ENCODE peak calls at places on chromosomes 12 and 14, in seven cellular contexts. B is H9; X is right lobe of liver; S is A549; T is body of pancreas; L is effector memory CD4-positive, alpha-beta T cell; P is heart left ventricle. H is an unnamed sample. For H3K4me1 and H3K9me3, the result is how much of the 10 kb centered on the place peaks cover.

GRCh38 chr14:93032301-93032929 is 83.3 kb downstream of the ITPK1 start:
- DNase-seq in B (no peak), X (no peak), S (no peak), T (no peak), L (no peak), P (no peak), H (peak)

GRCh38 chr12:84070311-84070710 is 842.3 kb downstream of the SLC6A15 start:
- DNase-seq in B (no peak), X (no peak), S (no peak), T (peak), L (no peak), P (peak), H (peak)

GRCh38 chr12:112182499-112182898 is 57.1 kb downstream of the TRAFD1 start:
- DNase-seq in B (no peak), X (no peak), S (no peak), T (no peak), L (no peak), P (no peak), H (peak)

GRCh38 chr12:119180380-119181040 is 1.8 kb downstream of the HSPB8 start:
- DNase-seq in B (peak), X (no peak), S (no peak), T (peak), L (no peak), P (peak), H (no peak)

GRCh38 chr12:50224026-50224692 is 57.0 kb upstream of the CERS5 start:
- DNase-seq in B (peak), X (no peak), S (peak), T (peak), L (peak), P (no peak), H (peak)

GRCh38 chr14:22613736-22614239 is 15.7 kb downstream of the ABHD4 start:
- DNase-seq in B (no peak), X (no peak), S (no peak), T (no peak), L (no peak), P (no peak), H (no peak)

GRCh38 chr12:62808166-62808879 is 126.6 kb downstream of the PPM1H start:
- DNase-seq in B (no peak), X (no peak), S (no peak), T (no peak), L (no peak), P (no peak), H (no peak)

GRCh38 chr12:64685605-64686004 is 73.6 kb downstream of the GNS start:
- DNase-seq in B (no peak), X (no peak), S (no peak), T (no peak), L (no peak), P (no peak), H (no peak)

GRCh38 chr12:44537354-44537753 is 338.8 kb downstream of the NELL2 start:
- DNase-seq in B (no peak), X (no peak), S (no peak), T (no peak), L (no peak), P (no peak), H (no peak)

GRCh38 chr12:128076188-128076587 is 190.8 kb upstream of the TMEM132C start:
- DNase-seq in B (no peak), X (no peak), S (no peak), T (no peak), L (no peak), P (no peak), H (no peak)

GRCh38 chr12:7642876-7643309 is 22.8 kb downstream of the APOBEC1 start:
- DNase-seq in B (no peak), X (no peak), S (no peak), T (no peak), L (no peak), P (no peak), H (peak)

GRCh38 chr12:67515679-67516363 is 132.7 kb upstream of the DYRK2 start:
- DNase-seq in B (no peak), X (no peak), S (no peak), T (peak), L (peak), P (no peak), H (peak)

GRCh38 chr12:79983969-79984629 is 49.2 kb upstream of the PPP1R12A start:
- DNase-seq in B (no peak), X (no peak), S (peak), T (no peak), L (no peak), P (no peak), H (peak)

GRCh38 chr12:127548123-127548553 is 718.8 kb upstream of the TMEM132C start:
- DNase-seq in B (no peak), X (no peak), S (no peak), T (no peak), L (no peak), P (no peak), H (no peak)

GRCh38 chr14:21494902-21495762 is 16.0 kb downstream of the METTL3 start:
- DNase-seq in B (no peak), X (no peak), S (no peak), T (no peak), L (no peak), P (no peak), H (no peak)

GRCh38 chr12:94244165-94245133 is 96.1 kb downstream of the PLXNC1 start:
- DNase-seq in B (no peak), X (peak), S (no peak), T (peak), L (no peak), P (no peak), H (no peak)

GRCh38 chr14:67857778-67858350 is 38.3 kb downstream of the RAD51B start:
- DNase-seq in B (peak), X (peak), S (no peak), T (no peak), L (no peak), P (no peak), H (no peak)

GRCh38 chr14:52080817-52081755 is 12.2 kb upstream of the NID2 start:
- DNase-seq in B (no peak), X (no peak), S (peak), T (no peak), L (no peak), P (no peak), H (no peak)

GRCh38 chr14:23160924-23161522 is 22.4 kb downstream of the SLC7A8 start:
- DNase-seq in B (peak), X (peak), S (no peak), T (peak), L (no peak), P (peak), H (no peak)

GRCh38 chr14:46574236-46574970 is 77.2 kb downstream of the RPL10L start:
- DNase-seq in B (no peak), X (no peak), S (no peak), T (no peak), L (no peak), P (no peak), H (peak)

GRCh38 chr12:64332938-64333337 is 57.6 kb downstream of the C12orf56 start:
- DNase-seq in B (no peak), X (no peak), S (no peak), T (no peak), L (no peak), P (no peak), H (no peak)

GRCh38 chr12:42810006-42810405 is 220.5 kb upstream of the PRICKLE1 start:
- DNase-seq in B (no peak), X (no peak), S (no peak), T (no peak), L (no peak), P (no peak), H (peak)

GRCh38 chr14:101125313-101125712 is 221.8 kb upstream of the RTL1 start:
- DNase-seq in B (no peak), X (no peak), S (no peak), T (no peak), L (no peak), P (no peak), H (no peak)

GRCh38 chr12:110349521-110350151 is 53.9 kb downstream of the ANAPC7 start:
- DNase-seq in B (no peak), X (no peak), S (no peak), T (no peak), L (no peak), P (no peak), H (peak)

GRCh38 chr14:103847954-103848719 is 762 bp upstream of the PPP1R13B start:
- DNase-seq in B (peak), X (peak), S (no peak), T (peak), L (peak), P (peak), H (peak)

GRCh38 chr14:32372154-32372553 is 43.1 kb downstream of the AKAP6 start:
- DNase-seq in B (no peak), X (no peak), S (no peak), T (no peak), L (no peak), P (no peak), H (no peak)

GRCh38 chr12:94648578-94648977 is 1.8 kb downstream of the TMCC3 start:
- DNase-seq in B (no peak), X (no peak), S (no peak), T (no peak), L (no peak), P (no peak), H (no peak)

GRCh38 chr12:120571299-120571698 is 9.9 kb downstream of the POP5 start:
- DNase-seq in B (no peak), X (no peak), S (no peak), T (no peak), L (no peak), P (no peak), H (no peak)

GRCh38 chr12:6181583-6182278 is 18.5 kb upstream of the CD9 start:
- DNase-seq in B (peak), X (no peak), S (no peak), T (no peak), L (no peak), P (no peak), H (no peak)

GRCh38 chr12:12123209-12123608 is 52.5 kb downstream of the BCL2L14 start:
- DNase-seq in B (no peak), X (no peak), S (no peak), T (no peak), L (no peak), P (no peak), H (no peak)

GRCh38 chr14:56490379-56490778 is 89.2 kb upstream of the TMEM260 start:
- DNase-seq in B (no peak), X (no peak), S (no peak), T (no peak), L (no peak), P (no peak), H (peak)

GRCh38 chr12:66302827-66303169 is 505 bp downstream of the HELB start:
- DNase-seq in B (no peak), X (no peak), S (no peak), T (no peak), L (no peak), P (no peak), H (no peak)

GRCh38 chr12:5621329-5621728 is 189.4 kb downstream of the NTF3 start:
- DNase-seq in B (peak), X (no peak), S (no peak), T (no peak), L (no peak), P (no peak), H (peak)

GRCh38 chr14:90330203-90331196 is 1.2 kb downstream of the NRDE2 start:
- DNase-seq in B (no peak), X (no peak), S (no peak), T (no peak), L (no peak), P (no peak), H (no peak)

GRCh38 chr14:94027566-94028449 is 1.7 kb downstream of the OTUB2 start:
- DNase-seq in B (no peak), X (peak), S (no peak), T (no peak), L (no peak), P (no peak), H (no peak)

GRCh38 chr12:65415826-65416225 is 137.3 kb downstream of the MSRB3 start:
- DNase-seq in B (no peak), X (no peak), S (no peak), T (no peak), L (no peak), P (no peak), H (no peak)

GRCh38 chr14:31428011-31428410 is 7.7 kb upstream of the HEATR5A start:
- DNase-seq in B (no peak), X (no peak), S (no peak), T (no peak), L (no peak), P (no peak), H (no peak)

GRCh38 chr12:79531547-79531946 is 159.2 kb downstream of the PAWR start:
- DNase-seq in B (no peak), X (no peak), S (no peak), T (no peak), L (no peak), P (no peak), H (peak)

GRCh38 chr12:132491761-132492378 is 1.9 kb downstream of the FBRSL1 start:
- DNase-seq in B (no peak), X (no peak), S (no peak), T (no peak), L (no peak), P (peak), H (no peak)
- H3K4me1 ChIP-seq in B (under half), X (under half), S (under half), T (half or more), L (half or more), P (half or more), H (under half)

GRCh38 chr12:46773537-46773936 is 52.3 kb downstream of the SLC38A4 start:
- DNase-seq in B (no peak), X (no peak), S (no peak), T (no peak), L (no peak), P (no peak), H (no peak)
- H3K27ac ChIP-seq in B (no peak), X (no peak), S (no peak), T (no peak), L (no peak), P (no peak), H (peak)

DNA sequence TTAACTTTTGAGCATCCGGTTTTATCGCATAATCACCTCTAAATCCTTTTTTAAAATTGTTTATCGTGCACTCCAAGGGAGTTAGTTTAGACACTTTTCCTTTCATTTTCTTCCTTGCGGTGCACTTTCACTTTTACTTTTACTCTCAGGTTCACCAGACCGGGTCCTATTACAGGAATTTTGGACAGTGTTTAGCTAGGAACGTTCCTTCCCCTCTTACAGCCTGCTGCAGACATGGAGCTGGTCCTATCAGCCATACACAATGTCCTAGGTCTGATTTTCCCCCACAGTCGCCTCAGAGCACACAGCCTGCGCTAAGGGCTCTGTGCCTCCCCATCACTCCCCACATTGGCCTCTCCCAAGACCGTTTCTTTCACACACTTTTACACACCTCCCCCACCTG is 103.9 kb downstream of the ALG10 start:
- DNase-seq in B (no peak), X (no peak), S (no peak), T (no peak), L (no peak), P (no peak), H (no peak)
- H3K9me3 ChIP-seq in B (under half), X (under half), S (under half), T (under half), L (under half), P (under half), H (under half)

GRCh38 chr12:48786591-48787544 is 2.0 kb downstream of the ADCY6 start:
- DNase-seq in B (no peak), X (no peak), S (no peak), T (no peak), L (no peak), P (peak), H (no peak)

GRCh38 chr12:48788852-48789775 is at the start of gene ADCY6:
- DNase-seq in B (peak), X (peak), S (peak), T (peak), L (no peak), P (peak), H (peak)

GRCh38 chr12:48789858-48790326 is 1.0 kb upstream of the ADCY6 start:
- DNase-seq in B (no peak), X (no peak), S (no peak), T (no peak), L (no peak), P (no peak), H (no peak)

GRCh38 chr12:48787791-48788521 is 933 bp downstream of the ADCY6 start:
- DNase-seq in B (no peak), X (no peak), S (no peak), T (no peak), L (no peak), P (peak), H (no peak)

DNA sequence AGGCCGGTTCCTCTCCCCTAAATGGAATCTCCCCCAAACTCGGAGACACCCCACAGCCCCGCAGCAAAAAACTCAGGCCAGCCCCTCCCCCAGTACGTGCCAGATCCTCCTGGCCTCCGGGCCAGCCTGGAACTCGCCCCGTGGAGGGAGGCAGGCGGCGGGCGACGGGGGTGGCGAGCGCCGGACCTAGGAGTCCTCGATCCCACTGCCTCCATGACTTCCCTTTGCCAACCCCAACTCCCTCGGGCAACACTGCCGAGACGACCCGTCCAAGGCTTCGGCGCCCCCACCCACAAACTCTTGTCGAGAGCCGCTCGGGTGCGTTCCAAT is 402 bp downstream of the ADCY6 start:
- DNase-seq in B (no peak), X (no peak), S (no peak), T (no peak), L (no peak), P (no peak), H (peak)
- H3K4me1 ChIP-seq in B (under half), X (under half), S (under half), T (under half), L (under half), P (half or more), H (under half)

H was measured in SJCRH30.